ENCODE peak calls at places on chromosomes 4 and X, in five cellular contexts. H is heart left ventricle, R is A549, Q is heart right ventricle, J is upper lobe of left lung. O is an unnamed sample.
A peak's percentile ranks its signal among the peaks of the same experiment; 100 is the strongest.

GRCh38 chr4:79979785-79980437 is 93.1 kb downstream of the ANTXR2 start:
- DNase-seq in H (no peak), R (no peak), Q (no peak), J (no peak), O (no peak)

GRCh38 chrX:44876076-44876475 is 3.1 kb downstream of the KDM6A start:
- DNase-seq in H (no peak), R (no peak), Q (no peak), J (no peak), O (no peak)

GRCh38 chr4:169663402-169663801 is 43.0 kb downstream of the CLCN3 start:
- DNase-seq in H (no peak), R (no peak), Q (no peak), J (no peak), O (no peak)

GRCh38 chrX:138648570-138648969 is 62.9 kb downstream of the FGF13 start:
- DNase-seq in H (no peak), R (no peak), Q (no peak), J (no peak), O (no peak)

GRCh38 chr4:156790866-156791265 is 180.7 kb downstream of the PDGFC start:
- DNase-seq in H (no peak), R (no peak), Q (peak; percentile 39), J (no peak), O (peak; percentile 74)

GRCh38 chrX:154603438-154604430 is 15.3 kb downstream of the CTAG1B start:
- DNase-seq in H (no peak), R (peak; percentile 48), Q (no peak), J (peak; percentile 17), O (peak; percentile 45)

GRCh38 chr4:38670061-38670894 is 6.3 kb downstream of the KLF3 start:
- DNase-seq in H (no peak), R (no peak), Q (no peak), J (no peak), O (no peak)

GRCh38 chrX:115957862-115958490 is 212.6 kb upstream of the AGTR2 start:
- DNase-seq in H (no peak), R (peak; percentile 20), Q (no peak), J (no peak), O (peak; percentile 25)

GRCh38 chr4:18075823-18076433 is 54.4 kb upstream of the LCORL start:
- DNase-seq in H (no peak), R (peak; percentile 50), Q (peak; percentile 45), J (no peak), O (peak; percentile 76)

GRCh38 chr4:24837781-24838180 is 42.4 kb downstream of the SOD3 start:
- DNase-seq in H (no peak), R (no peak), Q (no peak), J (no peak), O (no peak)

GRCh38 chrX:134626434-134626833 is 31.8 kb downstream of the PLAC1 start:
- DNase-seq in H (no peak), R (no peak), Q (no peak), J (no peak), O (no peak)

GRCh38 chrX:108304210-108304609 is 134.0 kb downstream of the COL4A6 start:
- DNase-seq in H (no peak), R (no peak), Q (no peak), J (no peak), O (peak; percentile 2)

GRCh38 chr4:183906736-183907651 is 1.9 kb downstream of the STOX2 start:
- DNase-seq in H (no peak), R (no peak), Q (no peak), J (peak; percentile 80), O (peak; percentile 31)

GRCh38 chr4:125688841-125689240 is 374.1 kb downstream of the FAT4 start:
- DNase-seq in H (no peak), R (no peak), Q (no peak), J (no peak), O (no peak)

GRCh38 chrX:115713465-115713864 is 152.5 kb downstream of the PLS3 start:
- DNase-seq in H (no peak), R (no peak), Q (no peak), J (no peak), O (no peak)

GRCh38 chr4:80253510-80253909 is 13.0 kb upstream of the FGF5 start:
- DNase-seq in H (no peak), R (no peak), Q (no peak), J (no peak), O (no peak)

GRCh38 chr4:6999172-7000086 is 43.7 kb upstream of the TADA2B start:
- DNase-seq in H (no peak), R (peak; percentile 22), Q (no peak), J (no peak), O (peak; percentile 67)

DNA sequence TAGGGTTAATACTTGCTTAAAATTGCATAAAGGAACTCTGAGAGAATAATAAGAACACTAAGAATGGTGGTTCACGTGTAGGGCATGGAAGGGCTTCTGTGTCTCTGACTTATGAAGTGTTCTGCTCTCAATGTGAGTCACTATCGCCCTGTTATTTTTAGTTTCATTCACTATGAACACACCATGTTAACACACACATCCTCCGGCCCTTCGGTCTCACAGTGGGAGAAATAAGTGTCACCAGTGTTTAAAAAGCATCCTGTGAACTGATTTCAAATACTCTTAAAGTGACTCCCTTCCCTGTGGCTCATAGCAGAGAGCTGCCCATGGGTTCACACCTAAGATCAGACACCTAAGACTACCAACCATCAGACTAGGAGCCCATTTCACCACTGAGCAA is 33.8 kb upstream of the FGFBP2 start:
- DNase-seq in H (no peak), R (no peak), Q (no peak), J (no peak), O (no peak)
- H3K27ac ChIP-seq in H (no peak overlapping the region), R (no peak overlapping the region), Q (no peak overlapping the region), J (no peak overlapping the region), O (no peak overlapping the region)

GRCh38 chrX:14673764-14674163 is 144.4 kb downstream of the GLRA2 start:
- DNase-seq in H (no peak), R (peak; percentile 69), Q (no peak), J (no peak), O (peak; percentile 60)
- H3K4me3 ChIP-seq in H (no peak overlapping the region), R (no peak overlapping the region), Q (no peak overlapping the region), J (no peak overlapping the region), O (no peak overlapping the region)

GRCh38 chrX:13687203-13687602 is 1.7 kb upstream of the RAB9A start:
- DNase-seq in H (no peak), R (no peak), Q (no peak), J (no peak), O (no peak)

GRCh38 chrX:13690836-13691235 is 1.9 kb downstream of the RAB9A start:
- DNase-seq in H (no peak), R (peak; percentile 8), Q (no peak), J (no peak), O (no peak)

GRCh38 chrX:13688384-13688771 is 550 bp upstream of the RAB9A start:
- DNase-seq in H (no peak), R (no peak), Q (no peak), J (no peak), O (no peak)

GRCh38 chrX:13689519-13690211 is 737 bp downstream of the RAB9A start:
- DNase-seq in H (no peak), R (no peak), Q (no peak), J (no peak), O (no peak)

GRCh38 chrX:13688772-13689518 is at the start of gene RAB9A:
- DNase-seq in H (peak; percentile 91), R (peak; percentile 78), Q (peak; percentile 85), J (peak; percentile 97), O (peak; percentile 92)
- H3K4me1 ChIP-seq in H (peaks cover 18% of the 10 kb centered on the region), R (peaks cover 57% of the 10 kb centered on the region), Q (peaks cover 23% of the 10 kb centered on the region), J (peaks cover 39% of the 10 kb centered on the region), O (peaks cover 19% of the 10 kb centered on the region)

DNA sequence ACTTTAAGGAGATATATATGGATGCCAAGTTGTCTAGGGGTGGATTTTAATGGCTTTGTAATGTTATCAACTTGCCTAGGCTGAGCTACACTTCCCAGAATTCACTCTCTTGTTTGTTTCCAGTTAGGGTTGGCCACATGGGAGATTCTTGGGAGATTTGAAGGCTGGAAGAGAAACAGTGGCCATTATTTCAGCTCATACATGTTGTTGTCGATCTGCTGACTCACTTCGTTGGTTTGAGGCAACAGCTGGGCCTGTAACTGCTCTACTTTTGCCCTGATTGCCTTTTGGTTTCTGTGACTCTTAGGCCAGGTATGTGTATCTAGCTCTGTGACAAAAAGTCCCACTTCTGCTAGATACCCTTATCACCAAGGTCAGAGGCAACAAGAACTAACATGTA is 11.6 kb upstream of the SRPX start:
- DNase-seq in H (no peak), R (no peak), Q (no peak), J (no peak), O (peak; percentile 13)
- H3K27ac ChIP-seq in H (no peak overlapping the region), R (no peak overlapping the region), Q (no peak overlapping the region), J (no peak overlapping the region), O (peak overlapping the region; percentile 35)

GRCh38 chrX:47278684-47279083 is 45.9 kb downstream of the USP11 start:
- DNase-seq in H (no peak), R (peak; percentile 11), Q (no peak), J (no peak), O (no peak)

GRCh38 chrX:47285762-47286320 is 53.0 kb downstream of the USP11 start:
- DNase-seq in H (no peak), R (no peak), Q (no peak), J (no peak), O (no peak)

GRCh38 chrX:47283015-47283771 is 50.4 kb downstream of the USP11 start:
- DNase-seq in H (no peak), R (no peak), Q (peak; percentile 8), J (no peak), O (no peak)
- H3K4me3 ChIP-seq in H (no peak overlapping the region), R (no peak overlapping the region), Q (no peak overlapping the region), J (no peak overlapping the region), O (no peak overlapping the region)

DNA sequence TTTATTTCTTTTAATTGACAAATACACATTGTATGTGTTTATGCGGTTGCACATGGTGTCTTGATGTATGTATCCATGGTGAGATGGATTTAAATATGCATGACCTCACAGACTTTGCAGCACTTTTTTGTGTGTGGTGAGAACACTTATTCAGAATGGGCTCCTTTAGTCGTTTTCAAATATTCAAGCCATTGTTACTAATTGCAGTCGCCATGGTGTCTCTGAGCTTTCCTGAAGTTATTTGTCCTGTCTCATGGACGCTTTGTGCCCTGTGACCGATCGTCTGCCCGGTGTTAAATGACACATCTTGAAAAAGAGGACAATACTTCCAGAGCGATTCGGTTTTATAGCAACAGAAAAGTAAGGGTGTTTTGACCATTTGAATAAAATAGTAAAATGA is 14.4 kb downstream of the CD99 start:
- DNase-seq in H (no peak), R (no peak), Q (no peak), J (no peak), O (no peak)
- H3K4me1 ChIP-seq in H (peaks cover 91% of the 10 kb centered on the region), R (peaks cover 50% of the 10 kb centered on the region), Q (peaks cover 93% of the 10 kb centered on the region), J (peaks cover 85% of the 10 kb centered on the region), O (peaks cover 23% of the 10 kb centered on the region)

GRCh38 chr4:146972036-146972435 is 26.4 kb upstream of the TTC29 start:
- DNase-seq in H (no peak), R (no peak), Q (no peak), J (no peak), O (no peak)

GRCh38 chr4:146978641-146979040 is 33.0 kb upstream of the TTC29 start:
- DNase-seq in H (no peak), R (no peak), Q (no peak), J (no peak), O (no peak)

GRCh38 chr4:146975535-146975934 is 29.9 kb upstream of the TTC29 start:
- DNase-seq in H (no peak), R (no peak), Q (no peak), J (no peak), O (no peak)

GRCh38 chr4:146981651-146982050 is 36.0 kb upstream of the TTC29 start:
- DNase-seq in H (no peak), R (no peak), Q (no peak), J (no peak), O (no peak)

GRCh38 chr4:146976145-146976544 is 30.5 kb upstream of the TTC29 start:
- DNase-seq in H (no peak), R (no peak), Q (no peak), J (no peak), O (no peak)
- H3K27ac ChIP-seq in H (no peak overlapping the region), R (no peak overlapping the region), Q (no peak overlapping the region), J (no peak overlapping the region), O (no peak overlapping the region)

O was measured in SJCRH30.